ENCODE peak calls at places on chromosomes 3 and 15, in eight cellular contexts. G is HCEC 1CT; D is coronary artery; Y is progenitor cell of endocrine pancreas; V is stimulated activated CD4-positive, alpha-beta T cell treated with anti-CD3 and anti-CD28 coated beads, TNF-alpha, amount 100 ng/mL, for 1 hour; U is cardiac fibroblast; B is SK-N-DZ; A is activated CD8-positive, alpha-beta memory T cell treated with anti-CD3 and anti-CD28 coated beads for 1 hour. W is an unnamed sample.

GRCh38 chr3:188827593-188827992 is 344.2 kb upstream of the TPRG1 start:
- DNase-seq in G (no peak), D (no peak), Y (no peak), V (no peak), U (no peak), B (no peak), A (no peak), W (no peak)

GRCh38 chr3:10732292-10732691 is 83.7 kb upstream of the SLC6A11 start:
- DNase-seq in G (no peak), D (no peak), Y (no peak), V (no peak), U (no peak), B (no peak), A (no peak), W (no peak)

GRCh38 chr3:105907790-105908189 is 39.0 kb upstream of the CBLB start:
- DNase-seq in G (peak), D (no peak), Y (no peak), V (no peak), U (peak), B (no peak), A (no peak), W (no peak)

GRCh38 chr3:183265713-183266417 is 12.8 kb downstream of the B3GNT5 start:
- DNase-seq in G (peak), D (no peak), Y (no peak), V (no peak), U (peak), B (no peak), A (no peak), W (no peak)

GRCh38 chr3:15055019-15055557 is 10.0 kb downstream of the MRPS25 start:
- DNase-seq in G (peak), D (no peak), Y (no peak), V (peak), U (peak), B (no peak), A (no peak), W (peak)

GRCh38 chr3:139434764-139435291 is 41.5 kb downstream of the RBP2 start:
- DNase-seq in G (peak), D (no peak), Y (no peak), V (no peak), U (peak), B (no peak), A (no peak), W (no peak)

GRCh38 chr15:66480267-66480666 is 17.3 kb downstream of the SNAPC5 start:
- DNase-seq in G (no peak), D (no peak), Y (no peak), V (no peak), U (no peak), B (no peak), A (no peak), W (no peak)

GRCh38 chr3:124034016-124034808 is 42.3 kb upstream of the ROPN1 start:
- DNase-seq in G (no peak), D (peak), Y (peak), V (no peak), U (peak), B (peak), A (no peak), W (no peak)

GRCh38 chr3:175512700-175513099 is 653.6 kb downstream of the NAALADL2 start:
- DNase-seq in G (no peak), D (no peak), Y (no peak), V (no peak), U (no peak), B (no peak), A (no peak), W (no peak)

GRCh38 chr3:183503738-183504137 is 51.8 kb downstream of the KLHL6 start:
- DNase-seq in G (no peak), D (no peak), Y (no peak), V (no peak), U (no peak), B (no peak), A (no peak), W (no peak)

GRCh38 chr3:39064646-39065045 is 12.8 kb downstream of the WDR48 start:
- DNase-seq in G (no peak), D (no peak), Y (no peak), V (no peak), U (peak), B (no peak), A (no peak), W (no peak)

GRCh38 chr3:197463279-197463678 is 92.5 kb downstream of the BDH1 start:
- DNase-seq in G (peak), D (no peak), Y (no peak), V (no peak), U (peak), B (no peak), A (no peak), W (no peak)

W was measured in T-helper 9 cell.